ENCODE peak calls at places on chromosomes 1 and 21, in five cellular contexts. I is thoracic aorta, Z is HuH-7.5, W is WTC11, C is neural crest cell. O is an unnamed sample.

GRCh38 chr1:157249326-157249725 is 111.1 kb upstream of the ETV3 start:
- DNase-seq in C (no peak), I (no peak), W (no peak), Z (no peak), O (no peak)

GRCh38 chr1:209585672-209586071 is 2.2 kb downstream of the CAMK1G start:
- DNase-seq in Z (no peak), W (peak), C (peak), I (no peak), O (no peak)

GRCh38 chr1:26478988-26479387 is 6.7 kb downstream of the HMGN2 start:
- DNase-seq in W (no peak), C (no peak), Z (no peak), I (no peak), O (no peak)

GRCh38 chr1:193115629-193116227 is 6.1 kb upstream of the CDC73 start:
- DNase-seq in Z (no peak), I (no peak), W (no peak), C (no peak), O (no peak)

GRCh38 chr1:84674021-84674420 is 16.2 kb downstream of the SSX2IP start:
- DNase-seq in C (no peak), I (no peak), W (no peak), Z (no peak), O (no peak)

GRCh38 chr1:116265931-116266863 is 106.8 kb upstream of the ATP1A1 start:
- DNase-seq in W (no peak), I (no peak), Z (no peak), C (no peak), O (no peak)

GRCh38 chr21:17848228-17848627 is 29.1 kb upstream of the C21orf91 start:
- DNase-seq in C (no peak), I (no peak), W (no peak), Z (no peak), O (peak)

GRCh38 chr1:43348343-43348808 is 10.4 kb upstream of the CDC20 start:
- DNase-seq in C (no peak), Z (peak), I (no peak), W (no peak), O (no peak)

GRCh38 chr1:192805832-192806323 is 3.0 kb upstream of the RGS2 start:
- DNase-seq in Z (peak), I (no peak), W (no peak), C (no peak), O (peak)

GRCh38 chr21:28877318-28877884 is 115.3 kb downstream of the LTN1 start:
- DNase-seq in Z (no peak), C (no peak), I (no peak), W (no peak), O (no peak)

GRCh38 chr1:12525311-12526181 is 92.5 kb downstream of the DHRS3 start:
- DNase-seq in W (no peak), Z (peak), C (no peak), I (no peak), O (no peak)

GRCh38 chr1:220326578-220326977 is 54.3 kb upstream of the RAB3GAP2 start:
- DNase-seq in C (no peak), Z (no peak), W (no peak), I (no peak), O (no peak)

GRCh38 chr1:220700591-220701179 is 10.5 kb downstream of the C1orf115 start:
- DNase-seq in C (no peak), I (no peak), W (no peak), Z (no peak), O (no peak)

GRCh38 chr1:168430348-168430747 is 113.4 kb downstream of the XCL2 start:
- DNase-seq in C (no peak), Z (no peak), W (no peak), I (no peak), O (no peak)

GRCh38 chr1:99538618-99538956 is 107.3 kb upstream of the PALMD start:
- DNase-seq in C (no peak), I (no peak), Z (no peak), W (no peak), O (no peak)

GRCh38 chr1:234969011-234969441 is 159.6 kb downstream of the TOMM20 start:
- DNase-seq in C (no peak), I (no peak), Z (no peak), W (no peak), O (no peak)

GRCh38 chr1:102842606-102843005 is 265.7 kb downstream of the COL11A1 start:
- DNase-seq in I (no peak), W (no peak), C (no peak), Z (no peak), O (no peak)

GRCh38 chr1:233440952-233441401 is 113.5 kb downstream of the MAP3K21 start:
- DNase-seq in Z (no peak), I (no peak), W (peak), C (peak), O (peak)

GRCh38 chr1:55067022-55067781 is 27.9 kb downstream of the PCSK9 start:
- DNase-seq in C (no peak), W (no peak), I (no peak), Z (no peak), O (no peak)

GRCh38 chr1:5856246-5856815 is 135.9 kb downstream of the NPHP4 start:
- DNase-seq in I (no peak), W (no peak), C (no peak), Z (no peak), O (no peak)

GRCh38 chr1:106986603-106987002 is 69.9 kb upstream of the PRMT6 start:
- DNase-seq in W (no peak), C (no peak), I (no peak), Z (no peak), O (no peak)

O was measured in activated T-cell treated with anti-CD3 and anti-CD28 coated beads, Interleukin-2, amount 50 U/mL, for 72 hours.